ENCODE peak calls at places on chromosomes 6 and 20, in five cellular contexts. I, L, F, D and B are unnamed samples.
A peak's percentile ranks its signal among the peaks of the same experiment; 100 is the strongest.

GRCh38 chr6:3119040-3119723 is 671 bp downstream of the BPHL start:
- DNase-seq in L (no peak), F (no peak), D (no peak), I (no peak), B (peak; percentile 50)

GRCh38 chr20:672975-673604 is 2.5 kb downstream of the SCRT2 start:
- DNase-seq in I (no peak), F (no peak), D (no peak), L (no peak), B (no peak)

GRCh38 chr6:125918681-125919566 is 37.6 kb upstream of the HINT3 start:
- DNase-seq in D (peak; percentile 90), F (peak; percentile 66), I (peak; percentile 45), L (no peak), B (peak; percentile 96)

GRCh38 chr6:100633096-100633766 is 168.5 kb upstream of the SIM1 start:
- DNase-seq in D (peak; percentile 3), F (no peak), L (no peak), I (no peak), B (peak; percentile 92)

GRCh38 chr6:16723833-16724232 is 37.4 kb downstream of the ATXN1 start:
- DNase-seq in F (no peak), I (no peak), D (peak; percentile 38), L (no peak), B (peak; percentile 95)

GRCh38 chr6:1363298-1363697 is 26.1 kb upstream of the FOXF2 start:
- DNase-seq in L (no peak), F (no peak), D (peak; percentile 95), I (no peak), B (no peak)

GRCh38 chr6:129500958-129501381 is 209.0 kb downstream of the ARHGAP18 start:
- DNase-seq in L (no peak), I (no peak), D (peak; percentile 24), F (no peak), B (peak; percentile 85)

GRCh38 chr6:109454483-109455160 is 950 bp downstream of the MICAL1 start:
- DNase-seq in I (no peak), F (no peak), D (peak; percentile 93), L (no peak), B (peak; percentile 52)

GRCh38 chr6:15598273-15598778 is 64.5 kb downstream of the DTNBP1 start:
- DNase-seq in D (no peak), L (no peak), I (no peak), F (no peak), B (no peak)

GRCh38 chr6:150767585-150768164 is 97.8 kb upstream of the MTHFD1L start:
- DNase-seq in L (no peak), D (no peak), F (no peak), I (no peak), B (peak; percentile 64)

GRCh38 chr20:62595491-62595890 is 46.8 kb upstream of the SLCO4A1 start:
- DNase-seq in L (peak; percentile 57), F (peak; percentile 67), I (peak; percentile 48), D (peak; percentile 34), B (peak; percentile 35)
- H3K4me3 ChIP-seq in L (no peak overlapping the region), F (no peak overlapping the region), I (no peak overlapping the region), D (no peak overlapping the region), B (no peak overlapping the region)

DNA sequence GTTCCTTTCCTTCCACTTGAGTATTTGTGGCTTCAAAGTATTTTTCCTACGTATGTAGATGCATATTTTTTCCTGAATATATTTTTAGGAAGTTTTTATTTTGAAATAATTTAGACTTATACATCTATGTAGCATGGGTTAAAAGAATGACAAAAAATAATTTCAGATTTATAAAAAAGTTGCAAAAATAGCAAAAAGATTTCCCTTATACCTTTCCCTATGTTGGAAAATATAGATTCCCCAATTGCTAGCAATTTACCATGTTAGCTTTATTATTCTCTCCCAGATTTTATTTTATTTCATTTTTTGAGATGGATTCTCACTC is 69.8 kb downstream of the SCAND1 start:
- DNase-seq in D (no peak), L (no peak), F (no peak), I (no peak), B (no peak)
- H3K4me3 ChIP-seq in D (no peak overlapping the region), L (no peak overlapping the region), F (no peak overlapping the region), I (no peak overlapping the region), B (peak overlapping the region; percentile 49)

GRCh38 chr6:26017567-26017966 is 55.0 kb downstream of the TRIM38 start:
- DNase-seq in F (peak; percentile 26), L (peak; percentile 67), D (peak; percentile 43), I (no peak), B (peak; percentile 95)
- H3K4me3 ChIP-seq in F (no peak overlapping the region), L (peak overlapping the region; percentile 70), D (no peak overlapping the region), I (no peak overlapping the region), B (peak overlapping the region; percentile 63)

GRCh38 chr6:33213166-33213988 is 5.1 kb downstream of the RING1 start:
- DNase-seq in D (peak; percentile 65), I (no peak), F (peak; percentile 30), L (no peak), B (no peak)
- H3K4me3 ChIP-seq in D (peak overlapping the region; percentile 42), I (peak overlapping the region; percentile 26), F (no peak overlapping the region), L (peak overlapping the region; percentile 75), B (peak overlapping the region; percentile 60)

GRCh38 chr6:28766426-28766825 is 157.4 kb downstream of the TRIM27 start:
- DNase-seq in L (no peak), D (no peak), F (no peak), I (no peak), B (no peak)
- H3K4me3 ChIP-seq in L (no peak overlapping the region), D (no peak overlapping the region), F (no peak overlapping the region), I (no peak overlapping the region), B (no peak overlapping the region)

GRCh38 chr6:130932956-130933355 is 105.8 kb downstream of the SMLR1 start:
- DNase-seq in F (no peak), I (no peak), L (no peak), D (no peak), B (no peak)
- H3K4me3 ChIP-seq in F (no peak overlapping the region), I (no peak overlapping the region), L (no peak overlapping the region), D (no peak overlapping the region), B (no peak overlapping the region)

GRCh38 chr6:106973841-106974336 is 640 bp downstream of the CD24 start:
- DNase-seq in F (peak; percentile 45), D (no peak), I (peak; percentile 36), L (no peak), B (no peak)
- H3K4me3 ChIP-seq in F (peak overlapping the region; percentile 74), D (no peak overlapping the region), I (peak overlapping the region; percentile 86), L (peak overlapping the region; percentile 71), B (no peak overlapping the region)

GRCh38 chr20:24894488-24894887 is 54.6 kb upstream of the CST7 start:
- DNase-seq in F (no peak), L (no peak), I (no peak), D (no peak), B (no peak)
- H3K4me3 ChIP-seq in F (no peak overlapping the region), L (no peak overlapping the region), I (no peak overlapping the region), D (no peak overlapping the region), B (no peak overlapping the region)

GRCh38 chr6:11586574-11586973 is 49.0 kb downstream of the TMEM170B start:
- DNase-seq in L (no peak), D (no peak), I (no peak), F (no peak), B (peak; percentile 91)
- H3K4me3 ChIP-seq in L (no peak overlapping the region), D (no peak overlapping the region), I (no peak overlapping the region), F (no peak overlapping the region), B (no peak overlapping the region)

GRCh38 chr20:31844737-31845299 is 586 bp downstream of the FOXS1 start:
- DNase-seq in F (no peak), D (no peak), I (no peak), L (no peak), B (no peak)

GRCh38 chr20:31841928-31842327 is 3.5 kb downstream of the FOXS1 start:
- DNase-seq in F (no peak), I (no peak), D (no peak), L (no peak), B (peak; percentile 84)

GRCh38 chr20:31842471-31843157 is 2.8 kb downstream of the FOXS1 start:
- DNase-seq in I (no peak), D (peak; percentile 53), F (no peak), L (peak; percentile 77), B (peak; percentile 94)

GRCh38 chr20:31843881-31844280 is 1.5 kb downstream of the FOXS1 start:
- DNase-seq in F (no peak), I (no peak), D (no peak), L (no peak), B (no peak)

GRCh38 chr20:31843288-31843687 is 2.1 kb downstream of the FOXS1 start:
- DNase-seq in D (no peak), L (no peak), F (no peak), I (no peak), B (no peak)
- H3K4me3 ChIP-seq in D (no peak overlapping the region), L (peak overlapping the region; percentile 64), F (no peak overlapping the region), I (no peak overlapping the region), B (no peak overlapping the region)